ENCODE peak calls at places on chromosomes 6 and 20, in five cellular contexts. L, U, T, C and A are unnamed samples.
A peak's percentile ranks its signal among the peaks of the same experiment; 100 is the strongest.

GRCh38 chr6:98844244-98845161 is 10.1 kb downstream of the POU3F2 start:
- DNase-seq in U (peak; percentile 1), C (no peak), T (no peak), L (no peak), A (no peak)

GRCh38 chr6:83215131-83216047 is 22.2 kb downstream of the RWDD2A start:
- DNase-seq in U (peak; percentile 86), T (peak; percentile 50), C (peak; percentile 43), L (no peak), A (no peak)

GRCh38 chr6:18021166-18021850 is 33.9 kb upstream of the KIF13A start:
- DNase-seq in T (no peak), L (no peak), C (no peak), U (no peak), A (no peak)

GRCh38 chr6:131787955-131788712 is 19.7 kb upstream of the ENPP1 start:
- DNase-seq in U (peak; percentile 49), C (no peak), L (no peak), T (no peak), A (no peak)

GRCh38 chr20:46324960-46325703 is 16.8 kb upstream of the CDH22 start:
- DNase-seq in T (no peak), L (no peak), U (peak; percentile 73), C (no peak), A (no peak)

GRCh38 chr6:166966268-166966667 is 9.9 kb upstream of the RNASET2 start:
- DNase-seq in U (no peak), C (no peak), L (no peak), T (no peak), A (no peak)

GRCh38 chr6:82205793-82206425 is 41.6 kb downstream of the IBTK start:
- DNase-seq in L (no peak), C (no peak), U (peak; percentile 81), T (no peak), A (no peak)

GRCh38 chr6:11093065-11093590 is 506 bp upstream of the SMIM13 start:
- DNase-seq in C (no peak), U (no peak), T (no peak), L (peak; percentile 4), A (no peak)

GRCh38 chr6:29887330-29887818 is 55.0 kb upstream of the HLA-A start:
- DNase-seq in T (no peak), L (no peak), C (peak; percentile 41), U (no peak), A (no peak)

GRCh38 chr6:54541521-54541920 is 233.3 kb downstream of the TINAG start:
- DNase-seq in C (no peak), T (no peak), L (no peak), U (no peak), A (no peak)

GRCh38 chr6:55827818-55828522 is 47.4 kb downstream of the BMP5 start:
- DNase-seq in L (no peak), C (no peak), U (peak; percentile 4), T (no peak), A (no peak)

GRCh38 chr6:34131326-34132081 is 14.4 kb downstream of the GRM4 start:
- DNase-seq in C (no peak), U (no peak), T (no peak), L (no peak), A (no peak)

GRCh38 chr6:160750276-160750689 is 48.2 kb downstream of the PLG start:
- DNase-seq in L (no peak), C (no peak), T (no peak), U (peak; percentile 47), A (no peak)

GRCh38 chr6:147530132-147531060 is 21.9 kb downstream of the SAMD5 start:
- DNase-seq in L (no peak), U (no peak), C (no peak), T (no peak), A (no peak)

GRCh38 chr6:147689398-147689797 is 180.9 kb downstream of the SAMD5 start:
- DNase-seq in T (no peak), L (no peak), C (no peak), U (no peak), A (no peak)

GRCh38 chr6:3347237-3347636 is 88.5 kb downstream of the PSMG4 start:
- DNase-seq in L (no peak), U (no peak), T (no peak), C (no peak), A (no peak)

GRCh38 chr20:46088409-46089075 is 1.2 kb downstream of the NCOA5 start:
- DNase-seq in U (peak; percentile 67), L (no peak), T (no peak), C (no peak), A (no peak)

GRCh38 chr6:21887301-21888185 is 294.0 kb downstream of the SOX4 start:
- DNase-seq in C (no peak), T (no peak), U (no peak), L (peak; percentile 37), A (no peak)

GRCh38 chr6:76852776-76853175 is 610.5 kb downstream of the HTR1B start:
- DNase-seq in T (no peak), L (no peak), U (no peak), C (no peak), A (no peak)

GRCh38 chr6:7566031-7566556 is 23.9 kb upstream of the SNRNP48 start:
- DNase-seq in U (no peak), C (no peak), T (no peak), L (no peak), A (no peak)

GRCh38 chr6:113570176-113570575 is 287.0 kb upstream of the MARCKS start:
- DNase-seq in L (no peak), T (no peak), C (no peak), U (no peak), A (no peak)

GRCh38 chr20:47493175-47493953 is 8.3 kb upstream of the NCOA3 start:
- DNase-seq in C (peak; percentile 17), T (peak; percentile 47), L (peak; percentile 5), U (peak; percentile 41), A (peak; percentile 64)

GRCh38 chr6:67064323-67064722 is 1357.3 kb upstream of the EYS start:
- DNase-seq in L (no peak), C (no peak), U (no peak), T (no peak), A (no peak)

GRCh38 chr20:60294627-60295026 is 336.4 kb downstream of the CDH26 start:
- DNase-seq in C (no peak), L (no peak), U (no peak), T (no peak), A (no peak)

GRCh38 chr20:36784900-36785299 is 11.3 kb upstream of the DSN1 start:
- DNase-seq in T (no peak), C (no peak), U (no peak), L (no peak), A (no peak)

GRCh38 chr6:29419516-29419915 is 4.8 kb downstream of the OR12D1 start:
- DNase-seq in T (no peak), L (no peak), U (peak; percentile 95), C (no peak), A (no peak)